ENCODE peak calls at places on chromosomes 2 and 18, in nine cellular contexts. Z is iris pigment epithelial cell, M is uterus, C is AG09309, F is MG63, D is tibial nerve, N is M059J, S is EL, P is mesothelial cell of epicardium. A is an unnamed sample.

GRCh38 chr18:26747131-26747475 is 118.4 kb downstream of the AQP4 start:
- DNase-seq in Z (peak; percentile 29), N (peak; percentile 67), P (no peak), S (peak; percentile 53), F (peak; percentile 47), C (no peak), D (no peak), M (no peak), A (peak; percentile 41)

GRCh38 chr2:205998601-205999000 is 87.4 kb downstream of the INO80D start:
- DNase-seq in M (no peak), N (no peak), C (no peak), S (no peak), F (no peak), D (no peak), Z (peak; percentile 26), P (no peak), A (no peak)

GRCh38 chr2:223989206-223989859 is 32.1 kb downstream of the MRPL44 start:
- DNase-seq in D (no peak), S (no peak), P (no peak), F (no peak), N (no peak), Z (no peak), C (no peak), M (no peak), A (no peak)

GRCh38 chr2:232573042-232573441 is 22.6 kb downstream of the EIF4E2 start:
- DNase-seq in C (no peak), S (no peak), P (no peak), D (no peak), N (no peak), Z (no peak), F (no peak), M (no peak), A (no peak)

GRCh38 chr2:235048549-235048948 is 96.7 kb downstream of the SH3BP4 start:
- DNase-seq in N (peak; percentile 61), S (no peak), C (no peak), Z (no peak), P (no peak), M (no peak), F (no peak), D (no peak), A (no peak)

GRCh38 chr2:66651295-66651694 is 216.4 kb downstream of the MEIS1 start:
- DNase-seq in P (no peak), M (no peak), Z (no peak), S (no peak), C (no peak), F (no peak), D (no peak), N (no peak), A (no peak)

GRCh38 chr18:74609535-74609934 is 11.9 kb downstream of the ZNF407 start:
- DNase-seq in C (no peak), N (peak; percentile 56), P (no peak), Z (peak; percentile 89), D (no peak), F (no peak), S (peak; percentile 44), M (no peak), A (peak; percentile 64)

GRCh38 chr2:202056611-202057010 is 16.4 kb upstream of the KIAA2012 start:
- DNase-seq in F (no peak), S (no peak), P (no peak), M (no peak), C (no peak), D (no peak), N (no peak), Z (peak; percentile 51), A (no peak)

GRCh38 chr2:19897623-19898245 is 4.0 kb downstream of the TTC32 start:
- DNase-seq in N (no peak), P (no peak), S (no peak), C (no peak), D (no peak), M (no peak), F (no peak), Z (no peak), A (no peak)

GRCh38 chr18:77392323-77392722 is 142.7 kb downstream of the GALR1 start:
- DNase-seq in P (no peak), C (no peak), F (no peak), N (no peak), M (no peak), Z (no peak), D (no peak), S (no peak), A (no peak)